ENCODE peak calls at places on chromosomes 3 and 15, in eight cellular contexts. One of them, this sample, is unnamed. For H3K4me1, the result is how much of the 10 kb centered on the place peaks cover.

GRCh38 chr15:41048397-41048796 is 67.7 kb downstream of the INO80 start:
- DNase-seq in thoracic aorta: no peak
- DNase-seq in adrenal gland: no peak
- DNase-seq in left ventricle myocardium inferior: no peak
- DNase-seq in CD8-positive, alpha-beta T cell: no peak
- DNase-seq in uterus: no peak
- DNase-seq in pancreas: no peak
- DNase-seq in psoas muscle: no peak
- DNase-seq in this sample: no peak

GRCh38 chr15:94064676-94065313 is 166.6 kb upstream of the MCTP2 start:
- DNase-seq in thoracic aorta: no peak
- DNase-seq in adrenal gland: no peak
- DNase-seq in left ventricle myocardium inferior: no peak
- DNase-seq in CD8-positive, alpha-beta T cell: no peak
- DNase-seq in uterus: no peak
- DNase-seq in pancreas: no peak
- DNase-seq in psoas muscle: no peak
- DNase-seq in this sample: no peak

GRCh38 chr3:58528629-58529028 is 8.4 kb downstream of the ACOX2 start:
- DNase-seq in thoracic aorta: no peak
- DNase-seq in adrenal gland: peak
- DNase-seq in left ventricle myocardium inferior: peak
- DNase-seq in CD8-positive, alpha-beta T cell: no peak
- DNase-seq in uterus: peak
- DNase-seq in pancreas: peak
- DNase-seq in psoas muscle: no peak
- DNase-seq in this sample: peak

GRCh38 chr3:177514341-177515193 is 317.3 kb upstream of the TBL1XR1 start:
- DNase-seq in thoracic aorta: no peak
- DNase-seq in adrenal gland: no peak
- DNase-seq in left ventricle myocardium inferior: no peak
- DNase-seq in CD8-positive, alpha-beta T cell: no peak
- DNase-seq in uterus: no peak
- DNase-seq in pancreas: no peak
- DNase-seq in psoas muscle: no peak
- DNase-seq in this sample: no peak

GRCh38 chr3:71131385-71131871 is 452.1 kb downstream of the FOXP1 start:
- DNase-seq in thoracic aorta: no peak
- DNase-seq in adrenal gland: no peak
- DNase-seq in left ventricle myocardium inferior: no peak
- DNase-seq in CD8-positive, alpha-beta T cell: no peak
- DNase-seq in uterus: no peak
- DNase-seq in pancreas: no peak
- DNase-seq in psoas muscle: no peak
- DNase-seq in this sample: no peak

GRCh38 chr15:81410318-81410753 is 36.3 kb upstream of the TMC3 start:
- DNase-seq in thoracic aorta: peak
- DNase-seq in adrenal gland: peak
- DNase-seq in left ventricle myocardium inferior: peak
- DNase-seq in CD8-positive, alpha-beta T cell: no peak
- DNase-seq in uterus: peak
- DNase-seq in pancreas: no peak
- DNase-seq in psoas muscle: peak
- DNase-seq in this sample: no peak

GRCh38 chr15:47477253-47477652 is 240.1 kb upstream of the SEMA6D start:
- DNase-seq in thoracic aorta: no peak
- DNase-seq in adrenal gland: no peak
- DNase-seq in left ventricle myocardium inferior: no peak
- DNase-seq in CD8-positive, alpha-beta T cell: no peak
- DNase-seq in uterus: no peak
- DNase-seq in pancreas: no peak
- DNase-seq in psoas muscle: no peak
- DNase-seq in this sample: no peak

GRCh38 chr3:38475716-38476115 is 20.4 kb upstream of the EXOG start:
- DNase-seq in thoracic aorta: no peak
- DNase-seq in adrenal gland: no peak
- DNase-seq in left ventricle myocardium inferior: no peak
- DNase-seq in CD8-positive, alpha-beta T cell: no peak
- DNase-seq in uterus: no peak
- DNase-seq in pancreas: peak
- DNase-seq in psoas muscle: no peak
- DNase-seq in this sample: no peak

GRCh38 chr3:99646107-99646435 is 7.7 kb downstream of the COL8A1 start:
- DNase-seq in thoracic aorta: no peak
- DNase-seq in adrenal gland: no peak
- DNase-seq in left ventricle myocardium inferior: no peak
- DNase-seq in CD8-positive, alpha-beta T cell: no peak
- DNase-seq in uterus: no peak
- DNase-seq in pancreas: no peak
- DNase-seq in psoas muscle: no peak
- DNase-seq in this sample: no peak
- H3K4me3 ChIP-seq in thoracic aorta: peak
- H3K4me3 ChIP-seq in adrenal gland: no peak
- H3K4me3 ChIP-seq in left ventricle myocardium inferior: no peak
- H3K4me3 ChIP-seq in CD8-positive, alpha-beta T cell: no peak
- H3K4me3 ChIP-seq in uterus: no peak
- H3K4me3 ChIP-seq in pancreas: no peak
- H3K4me3 ChIP-seq in psoas muscle: no peak
- H3K4me3 ChIP-seq in this sample: no peak

GRCh38 chr3:62818347-62818746 is 56.9 kb downstream of the CADPS start:
- DNase-seq in thoracic aorta: no peak
- DNase-seq in adrenal gland: no peak
- DNase-seq in left ventricle myocardium inferior: no peak
- DNase-seq in CD8-positive, alpha-beta T cell: no peak
- DNase-seq in uterus: no peak
- DNase-seq in pancreas: no peak
- DNase-seq in psoas muscle: no peak
- DNase-seq in this sample: no peak
- H3K4me1 ChIP-seq in thoracic aorta: under half
- H3K4me1 ChIP-seq in adrenal gland: under half
- H3K4me1 ChIP-seq in left ventricle myocardium inferior: under half
- H3K4me1 ChIP-seq in CD8-positive, alpha-beta T cell: under half
- H3K4me1 ChIP-seq in uterus: under half
- H3K4me1 ChIP-seq in pancreas: under half
- H3K4me1 ChIP-seq in psoas muscle: under half
- H3K4me1 ChIP-seq in this sample: under half

DNA sequence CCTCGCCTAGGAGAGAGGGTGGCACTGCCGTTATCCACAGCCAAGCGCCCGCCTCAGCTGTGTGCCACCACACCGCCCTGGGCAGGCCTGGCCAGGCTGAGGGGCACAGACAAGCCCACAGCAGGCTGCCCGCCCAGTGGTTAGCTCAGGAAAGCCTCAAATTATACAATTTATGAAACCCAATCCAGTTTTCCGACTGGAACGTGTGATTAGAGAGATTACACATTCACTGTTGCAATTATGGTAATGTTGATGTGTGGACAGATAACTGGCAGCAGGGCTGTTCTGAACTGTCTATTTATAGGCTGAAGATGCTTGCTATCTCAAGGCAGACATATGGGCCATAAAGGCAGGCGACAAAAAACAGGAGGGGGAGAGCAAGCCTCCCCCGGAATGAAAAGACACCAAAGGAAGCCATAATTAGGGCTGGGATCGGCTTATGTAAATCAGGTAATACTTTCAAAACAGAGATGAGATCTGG is 102.8 kb upstream of the TLE3 start:
- DNase-seq in thoracic aorta: no peak
- DNase-seq in adrenal gland: no peak
- DNase-seq in left ventricle myocardium inferior: no peak
- DNase-seq in CD8-positive, alpha-beta T cell: no peak
- DNase-seq in uterus: no peak
- DNase-seq in pancreas: no peak
- DNase-seq in psoas muscle: peak
- DNase-seq in this sample: no peak
- H3K4me3 ChIP-seq in thoracic aorta: no peak
- H3K4me3 ChIP-seq in adrenal gland: no peak
- H3K4me3 ChIP-seq in left ventricle myocardium inferior: no peak
- H3K4me3 ChIP-seq in CD8-positive, alpha-beta T cell: no peak
- H3K4me3 ChIP-seq in uterus: no peak
- H3K4me3 ChIP-seq in pancreas: no peak
- H3K4me3 ChIP-seq in psoas muscle: peak
- H3K4me3 ChIP-seq in this sample: no peak

GRCh38 chr3:32241100-32241499 is 2.6 kb downstream of the CMTM8 start:
- DNase-seq in thoracic aorta: no peak
- DNase-seq in adrenal gland: no peak
- DNase-seq in left ventricle myocardium inferior: no peak
- DNase-seq in CD8-positive, alpha-beta T cell: no peak
- DNase-seq in uterus: no peak
- DNase-seq in pancreas: no peak
- DNase-seq in psoas muscle: no peak
- DNase-seq in this sample: no peak

GRCh38 chr3:32243519-32243918 is 5.0 kb downstream of the CMTM8 start:
- DNase-seq in thoracic aorta: no peak
- DNase-seq in adrenal gland: no peak
- DNase-seq in left ventricle myocardium inferior: no peak
- DNase-seq in CD8-positive, alpha-beta T cell: no peak
- DNase-seq in uterus: no peak
- DNase-seq in pancreas: no peak
- DNase-seq in psoas muscle: no peak
- DNase-seq in this sample: no peak

GRCh38 chr3:32245200-32245599 is 6.7 kb downstream of the CMTM8 start:
- DNase-seq in thoracic aorta: no peak
- DNase-seq in adrenal gland: no peak
- DNase-seq in left ventricle myocardium inferior: no peak
- DNase-seq in CD8-positive, alpha-beta T cell: no peak
- DNase-seq in uterus: no peak
- DNase-seq in pancreas: no peak
- DNase-seq in psoas muscle: no peak
- DNase-seq in this sample: no peak

GRCh38 chr3:32249184-32249782 is 10.8 kb downstream of the CMTM8 start:
- DNase-seq in thoracic aorta: no peak
- DNase-seq in adrenal gland: no peak
- DNase-seq in left ventricle myocardium inferior: no peak
- DNase-seq in CD8-positive, alpha-beta T cell: no peak
- DNase-seq in uterus: no peak
- DNase-seq in pancreas: no peak
- DNase-seq in psoas muscle: no peak
- DNase-seq in this sample: no peak

GRCh38 chr3:32246079-32246675 is 7.7 kb downstream of the CMTM8 start:
- DNase-seq in thoracic aorta: no peak
- DNase-seq in adrenal gland: no peak
- DNase-seq in left ventricle myocardium inferior: no peak
- DNase-seq in CD8-positive, alpha-beta T cell: no peak
- DNase-seq in uterus: no peak
- DNase-seq in pancreas: no peak
- DNase-seq in psoas muscle: no peak
- DNase-seq in this sample: no peak
- H3K4me1 ChIP-seq in thoracic aorta: under half
- H3K4me1 ChIP-seq in adrenal gland: under half
- H3K4me1 ChIP-seq in left ventricle myocardium inferior: under half
- H3K4me1 ChIP-seq in CD8-positive, alpha-beta T cell: under half
- H3K4me1 ChIP-seq in uterus: under half
- H3K4me1 ChIP-seq in pancreas: under half
- H3K4me1 ChIP-seq in psoas muscle: under half
- H3K4me1 ChIP-seq in this sample: under half

DNA sequence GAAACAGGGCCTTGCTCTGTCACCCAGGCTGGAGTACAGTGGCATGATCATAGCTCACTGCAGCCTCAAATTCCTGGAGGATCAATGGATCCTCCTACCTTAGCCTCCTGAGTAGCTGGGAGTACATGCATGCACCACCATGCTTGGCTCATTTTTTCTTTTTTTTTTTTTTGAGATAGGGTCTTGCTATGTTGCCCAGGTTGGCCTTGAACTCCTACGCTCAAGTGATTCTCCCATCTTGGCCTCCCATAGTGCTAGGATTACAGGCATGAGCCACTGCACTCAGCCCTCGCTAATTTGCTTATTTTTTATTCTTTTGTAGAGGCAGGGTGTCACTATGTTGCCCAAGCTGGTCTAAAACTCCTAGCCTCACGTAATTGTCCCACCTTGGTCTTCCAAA is 6.0 kb upstream of the ARIH1 start:
- DNase-seq in thoracic aorta: no peak
- DNase-seq in adrenal gland: no peak
- DNase-seq in left ventricle myocardium inferior: no peak
- DNase-seq in CD8-positive, alpha-beta T cell: no peak
- DNase-seq in uterus: no peak
- DNase-seq in pancreas: no peak
- DNase-seq in psoas muscle: no peak
- DNase-seq in this sample: no peak
- H3K4me3 ChIP-seq in thoracic aorta: no peak
- H3K4me3 ChIP-seq in adrenal gland: no peak
- H3K4me3 ChIP-seq in left ventricle myocardium inferior: no peak
- H3K4me3 ChIP-seq in CD8-positive, alpha-beta T cell: no peak
- H3K4me3 ChIP-seq in uterus: no peak
- H3K4me3 ChIP-seq in pancreas: no peak
- H3K4me3 ChIP-seq in psoas muscle: no peak
- H3K4me3 ChIP-seq in this sample: no peak

This sample was measured in stomach.